ENCODE peak calls at places on chromosome 5, in ten cellular contexts. G is HAP-1; W is pulmonary artery endothelial cell; N is cardiac muscle cell; M is GM12865; A is activated gamma-delta T cell treated with anti-CD3 and anti-CD28 coated beads, Interleukin-2, amount 50 U/mL, for 16 hours; Q is neural crest cell; X is aorta; Z is NCI-H345; J is osteocyte. O is an unnamed sample.

GRCh38 chr5:79206541-79206940 is 29.4 kb upstream of the JMY start:
- DNase-seq in M (no peak), J (no peak), Z (no peak), N (no peak), G (no peak), Q (no peak), X (no peak), A (no peak), W (no peak), O (no peak)

GRCh38 chr5:55187370-55187769 is 14.4 kb upstream of the CDC20B start:
- DNase-seq in X (no peak), Q (no peak), N (peak; percentile 19), G (no peak), A (no peak), Z (peak; percentile 36), J (no peak), M (no peak), W (no peak), O (peak; percentile 61)

GRCh38 chr5:115377468-115378217 is 81.2 kb upstream of the CCDC112 start:
- DNase-seq in M (peak; percentile 44), X (no peak), N (peak; percentile 86), Q (no peak), A (no peak), Z (no peak), J (no peak), G (no peak), W (no peak), O (no peak)

GRCh38 chr5:127926974-127927373 is 156.6 kb upstream of the SLC12A2 start:
- DNase-seq in M (no peak), Z (no peak), N (no peak), W (no peak), Q (no peak), X (no peak), J (no peak), A (no peak), G (no peak), O (no peak)

GRCh38 chr5:120405291-120405864 is 58.7 kb upstream of the PRR16 start:
- DNase-seq in Q (no peak), Z (no peak), G (no peak), J (no peak), M (no peak), W (peak; percentile 51), X (no peak), N (peak; percentile 86), A (no peak), O (no peak)

GRCh38 chr5:150401376-150402201 is 11.1 kb downstream of the CD74 start:
- DNase-seq in W (no peak), J (no peak), M (peak; percentile 57), N (no peak), G (no peak), Q (no peak), X (no peak), Z (no peak), A (no peak), O (no peak)

GRCh38 chr5:142857405-142857804 is 87.2 kb downstream of the ARHGAP26 start:
- DNase-seq in J (no peak), G (no peak), Q (no peak), N (no peak), W (no peak), X (no peak), M (no peak), Z (no peak), A (no peak), O (no peak)

GRCh38 chr5:135225856-135226560 is 173.0 kb downstream of the MACROH2A1 start:
- DNase-seq in X (no peak), J (no peak), M (no peak), A (no peak), N (peak; percentile 34), W (no peak), Z (no peak), Q (no peak), G (peak; percentile 70), O (no peak)

GRCh38 chr5:59685806-59686205 is 207.7 kb downstream of the PDE4D start:
- DNase-seq in Q (no peak), A (no peak), N (peak; percentile 23), M (peak; percentile 40), J (no peak), W (no peak), Z (no peak), G (no peak), X (no peak), O (no peak)

GRCh38 chr5:168472329-168472728 is 13.9 kb upstream of the RARS1 start:
- DNase-seq in Z (no peak), X (no peak), A (no peak), Q (no peak), G (peak; percentile 24), W (no peak), N (peak; percentile 96), J (no peak), M (no peak), O (no peak)

GRCh38 chr5:17817946-17818345 is 183.7 kb downstream of the TAF11L14 start:
- DNase-seq in N (no peak), W (no peak), G (no peak), Q (no peak), X (no peak), A (no peak), J (no peak), Z (no peak), M (no peak), O (no peak)

GRCh38 chr5:132000677-132001453 is 10.6 kb downstream of the ACSL6 start:
- DNase-seq in A (no peak), J (no peak), G (no peak), Z (no peak), Q (no peak), N (no peak), M (no peak), X (peak; percentile 17), W (no peak), O (no peak)

GRCh38 chr5:61999371-61999770 is 306.6 kb upstream of the KIF2A start:
- DNase-seq in J (no peak), N (no peak), M (no peak), W (no peak), Z (no peak), Q (no peak), G (no peak), A (no peak), X (no peak), O (no peak)

GRCh38 chr5:108421713-108422112 is 39.8 kb upstream of the FBXL17 start:
- DNase-seq in J (no peak), M (no peak), A (no peak), Q (no peak), N (no peak), X (no peak), G (no peak), Z (no peak), W (no peak), O (no peak)

GRCh38 chr5:15835514-15835913 is 335.5 kb downstream of the FBXL7 start:
- DNase-seq in Z (no peak), N (no peak), J (no peak), Q (no peak), A (no peak), X (no peak), M (no peak), G (no peak), W (no peak), O (no peak)

GRCh38 chr5:125064610-125065009 is 318.2 kb upstream of the ZNF608 start:
- DNase-seq in M (no peak), X (no peak), Q (no peak), W (no peak), Z (no peak), A (no peak), N (no peak), G (peak; percentile 13), J (no peak), O (no peak)

GRCh38 chr5:87686018-87686417 is 273.3 kb upstream of the CCNH start:
- DNase-seq in J (no peak), A (no peak), N (no peak), Q (no peak), X (no peak), G (no peak), W (no peak), Z (no peak), M (no peak), O (no peak)

GRCh38 chr5:148416921-148417320 is 33.2 kb downstream of the FBXO38 start:
- DNase-seq in Z (no peak), Q (no peak), W (peak; percentile 94), A (no peak), X (no peak), N (peak; percentile 73), G (no peak), M (no peak), J (no peak), O (no peak)

GRCh38 chr5:142600092-142600491 is 85.8 kb downstream of the FGF1 start:
- DNase-seq in W (no peak), X (no peak), Z (no peak), M (no peak), A (no peak), Q (no peak), G (no peak), N (no peak), J (no peak), O (no peak)

GRCh38 chr5:37495210-37495609 is 116.1 kb downstream of the WDR70 start:
- DNase-seq in X (no peak), J (no peak), W (no peak), A (no peak), G (no peak), Q (no peak), M (no peak), Z (no peak), N (peak; percentile 51), O (no peak)

GRCh38 chr5:169507051-169507450 is 76.5 kb upstream of the SPDL1 start:
- DNase-seq in N (peak; percentile 11), W (no peak), Z (no peak), G (no peak), X (no peak), Q (no peak), J (no peak), M (no peak), A (no peak), O (no peak)

GRCh38 chr5:112436139-112436538 is 17.1 kb upstream of the EPB41L4A start:
- DNase-seq in G (no peak), N (no peak), M (no peak), J (no peak), Q (no peak), A (no peak), X (no peak), W (no peak), Z (no peak), O (peak; percentile 12)

GRCh38 chr5:170297589-170298462 is at the start of gene LCP2:
- DNase-seq in N (no peak), A (no peak), X (no peak), Q (no peak), Z (no peak), M (peak; percentile 63), G (no peak), W (no peak), J (no peak), O (no peak)

GRCh38 chr5:137587952-137588351 is 88.8 kb upstream of the SPOCK1 start:
- DNase-seq in W (no peak), X (no peak), J (no peak), Q (no peak), A (no peak), N (no peak), Z (no peak), G (no peak), M (no peak), O (no peak)

GRCh38 chr5:127648997-127649550 is at the start of gene CTXN3:
- DNase-seq in N (no peak), A (no peak), Z (peak; percentile 80), G (no peak), M (no peak), X (no peak), J (no peak), W (no peak), Q (no peak), O (peak; percentile 84)

GRCh38 chr5:8993031-8993430 is 552.8 kb downstream of the SEMA5A start:
- DNase-seq in X (no peak), Q (no peak), M (peak; percentile 14), Z (no peak), W (no peak), J (no peak), N (peak; percentile 36), G (no peak), A (no peak), O (no peak)

GRCh38 chr5:158848634-158849033 is 251.1 kb downstream of the EBF1 start:
- DNase-seq in W (no peak), X (no peak), N (no peak), M (peak; percentile 83), A (no peak), Q (no peak), G (no peak), Z (no peak), J (no peak), O (no peak)

GRCh38 chr5:138601444-138601843 is 26.2 kb upstream of the HSPA9 start:
- DNase-seq in W (peak; percentile 22), X (no peak), M (no peak), A (no peak), G (no peak), Z (no peak), N (peak; percentile 91), J (no peak), Q (no peak), O (no peak)